ENCODE peak calls at places on chromosome 15, in four cellular contexts. One of them, this sample, is unnamed.

GRCh38 chr15:63501256-63502089 is 2.9 kb upstream of the USP3 start:
- DNase-seq in CD8-positive, alpha-beta T cell: no peak
- DNase-seq in fibroblast of lung: peak; percentile 93
- DNase-seq in heart left ventricle: peak; percentile 83
- DNase-seq in this sample: no peak

GRCh38 chr15:37698679-37699078 is 235.8 kb upstream of the TMCO5A start:
- DNase-seq in CD8-positive, alpha-beta T cell: no peak
- DNase-seq in fibroblast of lung: peak; percentile 10
- DNase-seq in heart left ventricle: no peak
- DNase-seq in this sample: no peak

GRCh38 chr15:80015156-80015555 is 44.2 kb upstream of the BCL2A1 start:
- DNase-seq in CD8-positive, alpha-beta T cell: no peak
- DNase-seq in fibroblast of lung: no peak
- DNase-seq in heart left ventricle: no peak
- DNase-seq in this sample: no peak

GRCh38 chr15:63945005-63945788 is 101.1 kb downstream of the DAPK2 start:
- DNase-seq in CD8-positive, alpha-beta T cell: peak; percentile 63
- DNase-seq in fibroblast of lung: peak; percentile 36
- DNase-seq in heart left ventricle: peak; percentile 79
- DNase-seq in this sample: peak; percentile 48

GRCh38 chr15:70701891-70702568 is 61.3 kb downstream of the UACA start:
- DNase-seq in CD8-positive, alpha-beta T cell: no peak
- DNase-seq in fibroblast of lung: peak; percentile 79
- DNase-seq in heart left ventricle: no peak
- DNase-seq in this sample: no peak

GRCh38 chr15:95868450-95868849 is 462.1 kb upstream of the NR2F2 start:
- DNase-seq in CD8-positive, alpha-beta T cell: no peak
- DNase-seq in fibroblast of lung: no peak
- DNase-seq in heart left ventricle: no peak
- DNase-seq in this sample: no peak

GRCh38 chr15:99282129-99282528 is 30.8 kb downstream of the LRRC28 start:
- DNase-seq in CD8-positive, alpha-beta T cell: no peak
- DNase-seq in fibroblast of lung: no peak
- DNase-seq in heart left ventricle: no peak
- DNase-seq in this sample: no peak

GRCh38 chr15:78437107-78437761 is 782 bp upstream of the IREB2 start:
- DNase-seq in CD8-positive, alpha-beta T cell: no peak
- DNase-seq in fibroblast of lung: no peak
- DNase-seq in heart left ventricle: peak; percentile 62
- DNase-seq in this sample: no peak

GRCh38 chr15:100966997-100967396 is 47.8 kb downstream of the LRRK1 start:
- DNase-seq in CD8-positive, alpha-beta T cell: no peak
- DNase-seq in fibroblast of lung: no peak
- DNase-seq in heart left ventricle: no peak
- DNase-seq in this sample: no peak

GRCh38 chr15:55649058-55649423 is 60.9 kb upstream of the PYGO1 start:
- DNase-seq in CD8-positive, alpha-beta T cell: no peak
- DNase-seq in fibroblast of lung: peak; percentile 89
- DNase-seq in heart left ventricle: no peak
- DNase-seq in this sample: no peak

GRCh38 chr15:40266828-40267304 is 16.0 kb downstream of the ANKRD63 start:
- DNase-seq in CD8-positive, alpha-beta T cell: no peak
- DNase-seq in fibroblast of lung: peak; percentile 96
- DNase-seq in heart left ventricle: no peak
- DNase-seq in this sample: no peak

GRCh38 chr15:35624881-35625280 is 78.9 kb upstream of the DPH6 start:
- DNase-seq in CD8-positive, alpha-beta T cell: no peak
- DNase-seq in fibroblast of lung: peak; percentile 86
- DNase-seq in heart left ventricle: no peak
- DNase-seq in this sample: no peak

GRCh38 chr15:29822685-29823459 is 604 bp upstream of the TJP1 start:
- DNase-seq in CD8-positive, alpha-beta T cell: no peak
- DNase-seq in fibroblast of lung: peak; percentile 85
- DNase-seq in heart left ventricle: peak; percentile 82
- DNase-seq in this sample: no peak

GRCh38 chr15:72005483-72005882 is 112.5 kb downstream of the MYO9A start:
- DNase-seq in CD8-positive, alpha-beta T cell: no peak
- DNase-seq in fibroblast of lung: no peak
- DNase-seq in heart left ventricle: no peak
- DNase-seq in this sample: no peak

GRCh38 chr15:49832421-49832980 is 211.7 kb downstream of the DTWD1 start:
- DNase-seq in CD8-positive, alpha-beta T cell: no peak
- DNase-seq in fibroblast of lung: peak; percentile 25
- DNase-seq in heart left ventricle: no peak
- DNase-seq in this sample: peak; percentile 27

GRCh38 chr15:25882466-25882865 is 19.3 kb upstream of the ATP10A start:
- DNase-seq in CD8-positive, alpha-beta T cell: no peak
- DNase-seq in fibroblast of lung: peak; percentile 49
- DNase-seq in heart left ventricle: no peak
- DNase-seq in this sample: no peak

GRCh38 chr15:100787567-100787941 is 92.1 kb upstream of the ALDH1A3 start:
- DNase-seq in CD8-positive, alpha-beta T cell: no peak
- DNase-seq in fibroblast of lung: no peak
- DNase-seq in heart left ventricle: no peak
- DNase-seq in this sample: no peak

GRCh38 chr15:69762373-69763148 is 309.9 kb downstream of the RPLP1 start:
- DNase-seq in CD8-positive, alpha-beta T cell: no peak
- DNase-seq in fibroblast of lung: no peak
- DNase-seq in heart left ventricle: no peak
- DNase-seq in this sample: peak; percentile 37

GRCh38 chr15:44193651-44194396 is 1.2 kb downstream of the FRMD5 start:
- DNase-seq in CD8-positive, alpha-beta T cell: no peak
- DNase-seq in fibroblast of lung: peak; percentile 56
- DNase-seq in heart left ventricle: no peak
- DNase-seq in this sample: no peak

GRCh38 chr15:74201656-74202420 is 749 bp downstream of the STRA6 start:
- DNase-seq in CD8-positive, alpha-beta T cell: no peak
- DNase-seq in fibroblast of lung: peak; percentile 70
- DNase-seq in heart left ventricle: no peak
- DNase-seq in this sample: no peak

DNA sequence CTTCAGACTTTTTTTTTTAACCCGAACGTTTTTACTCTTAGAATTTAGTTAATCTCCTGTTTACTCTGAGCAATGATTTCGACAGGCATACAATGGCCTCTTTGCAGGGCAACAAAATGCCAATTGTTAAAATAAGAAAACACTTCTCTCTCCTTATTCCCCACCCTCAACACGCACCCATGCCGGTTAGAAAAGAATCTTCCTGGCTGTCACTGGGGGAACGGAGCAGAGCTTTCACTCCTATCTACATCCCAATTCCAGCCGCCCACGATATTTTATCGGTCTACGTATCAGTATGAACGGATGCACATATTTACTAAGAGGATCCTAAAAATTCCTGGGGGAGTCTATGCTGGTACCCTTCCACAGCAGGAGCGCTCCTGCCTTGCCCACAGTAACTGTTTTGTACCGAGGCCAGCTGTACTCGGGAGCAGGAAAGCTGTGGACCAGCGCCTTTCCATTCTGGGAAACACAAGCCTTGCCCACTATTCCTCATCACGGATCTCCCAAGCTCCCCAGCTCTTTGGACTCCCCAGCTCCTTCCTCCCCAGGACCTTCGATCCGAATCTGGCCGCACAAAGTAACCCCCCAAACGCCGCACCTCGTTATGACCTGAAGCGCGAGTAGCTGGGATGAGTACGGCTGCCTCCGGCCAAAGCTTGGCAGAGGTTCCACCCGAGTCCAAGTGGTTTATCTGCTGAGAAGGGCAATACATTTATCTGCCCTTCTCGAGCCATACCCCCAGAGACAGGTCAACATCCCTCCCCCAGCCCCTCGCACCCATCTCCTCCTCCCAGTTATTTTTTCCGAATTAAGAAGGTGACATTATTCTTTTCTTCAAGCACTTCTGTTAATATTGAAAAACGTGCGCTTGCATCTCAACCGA is 2.2 kb upstream of the FOXB1 start:
- DNase-seq in CD8-positive, alpha-beta T cell: no peak
- DNase-seq in fibroblast of lung: no peak
- DNase-seq in heart left ventricle: no peak
- DNase-seq in this sample: no peak
- H3K4me3 ChIP-seq in CD8-positive, alpha-beta T cell: no peak overlapping the region
- H3K4me3 ChIP-seq in fibroblast of lung: no peak overlapping the region
- H3K4me3 ChIP-seq in heart left ventricle: no peak overlapping the region
- H3K4me3 ChIP-seq in this sample: peak overlapping the region; percentile 12

DNA sequence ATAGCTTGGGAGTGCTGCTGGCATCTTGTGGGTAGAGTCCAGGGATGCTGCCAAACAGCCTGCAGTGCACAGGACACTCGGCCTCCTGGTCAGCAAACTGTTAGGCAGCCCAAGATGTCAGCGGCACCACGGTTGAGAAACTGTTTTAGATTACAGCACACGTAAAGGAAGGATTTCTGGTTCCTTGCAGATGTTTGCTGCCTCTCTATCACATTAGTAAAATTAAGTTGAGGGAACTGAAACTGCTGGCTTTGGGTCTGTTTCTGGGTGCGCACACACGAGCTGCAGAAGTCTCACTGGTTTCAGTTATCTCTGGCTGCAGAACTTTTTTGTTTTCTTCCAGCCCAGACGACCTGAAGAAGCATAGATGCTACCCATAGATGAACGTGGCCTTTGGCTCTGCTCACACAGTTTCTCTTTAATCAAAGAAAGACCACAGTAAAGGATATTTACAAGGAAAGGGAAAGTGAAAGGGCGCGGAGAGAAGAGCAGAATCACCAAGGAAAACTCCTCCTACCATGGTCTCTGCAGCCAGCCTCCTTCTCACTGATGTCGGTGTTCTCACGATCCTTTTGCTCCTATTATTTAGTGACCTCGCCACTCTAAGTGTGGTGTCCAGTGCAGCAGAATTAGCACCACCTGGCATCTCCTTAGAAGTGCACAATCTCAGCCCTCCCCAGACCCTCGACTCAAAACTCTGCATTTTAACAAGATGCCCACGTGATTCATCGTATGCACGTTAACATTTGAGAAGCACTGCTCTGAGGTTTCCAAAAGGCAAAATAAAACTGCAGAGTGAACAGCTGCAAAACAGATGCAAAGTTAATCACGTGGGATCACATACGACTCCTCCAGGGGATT is 50.6 kb upstream of the AKAP13 start:
- DNase-seq in CD8-positive, alpha-beta T cell: peak; percentile 15
- DNase-seq in fibroblast of lung: peak; percentile 51
- DNase-seq in heart left ventricle: no peak
- DNase-seq in this sample: no peak
- H3K4me1 ChIP-seq in CD8-positive, alpha-beta T cell: peaks cover 26% of the 10 kb centered on the region
- H3K4me1 ChIP-seq in fibroblast of lung: peaks cover 16% of the 10 kb centered on the region
- H3K4me1 ChIP-seq in heart left ventricle: peaks cover 10% of the 10 kb centered on the region
- H3K4me1 ChIP-seq in this sample: no peaks in the 10 kb centered on the region

GRCh38 chr15:51093488-51093864 is 1.2 kb downstream of the TNFAIP8L3 start:
- DNase-seq in CD8-positive, alpha-beta T cell: no peak
- DNase-seq in fibroblast of lung: no peak
- DNase-seq in heart left ventricle: no peak
- DNase-seq in this sample: no peak
- H3K27ac ChIP-seq in CD8-positive, alpha-beta T cell: no peak overlapping the region
- H3K27ac ChIP-seq in fibroblast of lung: no peak overlapping the region
- H3K27ac ChIP-seq in heart left ventricle: no peak overlapping the region
- H3K27ac ChIP-seq in this sample: no peak overlapping the region

GRCh38 chr15:90591524-90591923 is 61.8 kb downstream of the CRTC3 start:
- DNase-seq in CD8-positive, alpha-beta T cell: no peak
- DNase-seq in fibroblast of lung: no peak
- DNase-seq in heart left ventricle: no peak
- DNase-seq in this sample: no peak
- H3K4me3 ChIP-seq in CD8-positive, alpha-beta T cell: no peak overlapping the region
- H3K4me3 ChIP-seq in fibroblast of lung: no peak overlapping the region
- H3K4me3 ChIP-seq in heart left ventricle: no peak overlapping the region
- H3K4me3 ChIP-seq in this sample: no peak overlapping the region

DNA sequence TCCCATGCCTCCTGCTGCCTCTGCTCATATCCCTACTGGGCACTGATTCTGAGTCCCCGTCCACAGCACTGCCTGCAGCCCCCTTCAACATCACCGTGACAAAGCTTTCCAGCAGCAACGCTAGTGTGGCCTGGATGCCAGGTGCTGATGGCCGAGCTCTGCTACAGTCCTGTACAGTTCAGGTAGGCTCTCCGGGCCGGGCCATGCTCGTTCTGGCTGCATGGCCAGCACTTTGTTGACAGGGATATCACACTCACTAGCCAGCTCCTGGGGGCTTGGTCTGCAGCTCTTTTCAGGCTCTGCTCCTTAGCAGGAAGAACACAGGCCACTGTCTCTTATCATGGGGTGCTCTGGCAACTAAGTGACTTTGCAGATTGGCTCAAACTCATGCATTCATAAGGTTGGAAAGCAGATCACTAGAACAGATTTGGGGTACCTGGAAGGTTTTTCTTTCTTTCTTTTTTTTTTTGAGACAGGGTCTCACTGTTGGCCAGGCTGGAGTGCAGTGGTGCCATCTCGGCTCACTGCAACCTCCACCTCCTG is 6.0 kb downstream of the TYRO3 start:
- DNase-seq in CD8-positive, alpha-beta T cell: no peak
- DNase-seq in fibroblast of lung: no peak
- DNase-seq in heart left ventricle: no peak
- DNase-seq in this sample: no peak
- H3K4me1 ChIP-seq in CD8-positive, alpha-beta T cell: no peaks in the 10 kb centered on the region
- H3K4me1 ChIP-seq in fibroblast of lung: peaks cover 3% of the 10 kb centered on the region
- H3K4me1 ChIP-seq in heart left ventricle: no peaks in the 10 kb centered on the region
- H3K4me1 ChIP-seq in this sample: peaks cover 31% of the 10 kb centered on the region

DNA sequence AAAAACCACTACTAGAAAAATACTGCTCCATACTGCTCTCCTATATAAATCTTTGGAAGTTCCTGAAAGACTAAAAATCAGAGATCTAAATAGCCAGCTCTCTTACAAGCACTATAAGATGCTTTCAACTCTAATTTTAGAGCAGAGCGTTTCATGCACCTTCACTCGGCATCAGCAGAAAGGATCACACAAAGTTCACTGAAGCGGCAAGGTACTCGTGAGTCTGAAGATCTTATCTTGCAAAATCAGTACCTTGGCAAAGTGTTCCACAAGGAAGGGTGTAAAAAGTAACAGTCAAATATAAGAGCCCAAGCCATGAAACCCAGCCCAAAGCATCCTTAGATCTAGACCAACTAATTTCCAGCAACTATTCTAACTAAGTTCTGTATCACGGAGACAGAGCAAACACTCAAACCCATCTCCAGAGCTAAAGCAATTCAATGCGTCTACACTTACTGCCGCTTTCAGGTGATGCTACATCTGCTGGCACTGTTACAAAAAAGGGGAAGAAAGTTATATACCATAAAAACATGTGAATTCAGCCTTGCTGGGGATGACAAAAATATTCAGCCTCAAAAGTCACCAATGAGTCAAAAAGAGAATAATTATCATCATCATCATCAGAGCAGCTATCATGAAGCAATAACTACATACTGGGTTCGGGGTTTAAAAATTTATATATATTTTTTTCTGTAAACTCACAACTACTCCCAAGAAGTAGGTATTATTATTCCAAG is 16.3 kb downstream of the VPS39 start:
- DNase-seq in CD8-positive, alpha-beta T cell: no peak
- DNase-seq in fibroblast of lung: no peak
- DNase-seq in heart left ventricle: no peak
- DNase-seq in this sample: no peak
- H3K27ac ChIP-seq in CD8-positive, alpha-beta T cell: no peak overlapping the region
- H3K27ac ChIP-seq in fibroblast of lung: no peak overlapping the region
- H3K27ac ChIP-seq in heart left ventricle: no peak overlapping the region
- H3K27ac ChIP-seq in this sample: no peak overlapping the region